ENCODE peak calls at places on chromosomes 13 and 19, in seven cellular contexts. One of them, this sample, is unnamed.

GRCh38 chr13:94416454-94417080 is 62.9 kb downstream of the DCT start:
- DNase-seq in stimulated activated CD8-positive, alpha-beta memory T cell treated with anti-CD3 and anti-CD28 coated beads, Interleukin-15, amount 100 ng/mL, for 1 hour: no peak
- DNase-seq in activated CD4-positive, alpha-beta T cell treated with anti-CD3 and anti-CD28 coated beads for 1 hour: no peak
- DNase-seq in brain pericyte: no peak
- DNase-seq in CD8-positive, alpha-beta memory T cell: no peak
- DNase-seq in AG10803: no peak
- DNase-seq in kidney glomerular epithelial cell: no peak
- DNase-seq in this sample: peak

GRCh38 chr13:98480915-98481510 is 95.9 kb downstream of the STK24 start:
- DNase-seq in stimulated activated CD8-positive, alpha-beta memory T cell treated with anti-CD3 and anti-CD28 coated beads, Interleukin-15, amount 100 ng/mL, for 1 hour: no peak
- DNase-seq in activated CD4-positive, alpha-beta T cell treated with anti-CD3 and anti-CD28 coated beads for 1 hour: no peak
- DNase-seq in brain pericyte: no peak
- DNase-seq in CD8-positive, alpha-beta memory T cell: no peak
- DNase-seq in AG10803: peak
- DNase-seq in kidney glomerular epithelial cell: no peak
- DNase-seq in this sample: no peak

GRCh38 chr13:94209110-94209509 is 270.4 kb downstream of the DCT start:
- DNase-seq in stimulated activated CD8-positive, alpha-beta memory T cell treated with anti-CD3 and anti-CD28 coated beads, Interleukin-15, amount 100 ng/mL, for 1 hour: no peak
- DNase-seq in activated CD4-positive, alpha-beta T cell treated with anti-CD3 and anti-CD28 coated beads for 1 hour: no peak
- DNase-seq in brain pericyte: no peak
- DNase-seq in CD8-positive, alpha-beta memory T cell: no peak
- DNase-seq in AG10803: no peak
- DNase-seq in kidney glomerular epithelial cell: no peak
- DNase-seq in this sample: no peak

GRCh38 chr13:114154476-114154875 is 22.1 kb upstream of the RASA3 start:
- DNase-seq in stimulated activated CD8-positive, alpha-beta memory T cell treated with anti-CD3 and anti-CD28 coated beads, Interleukin-15, amount 100 ng/mL, for 1 hour: no peak
- DNase-seq in activated CD4-positive, alpha-beta T cell treated with anti-CD3 and anti-CD28 coated beads for 1 hour: no peak
- DNase-seq in brain pericyte: no peak
- DNase-seq in CD8-positive, alpha-beta memory T cell: no peak
- DNase-seq in AG10803: no peak
- DNase-seq in kidney glomerular epithelial cell: no peak
- DNase-seq in this sample: no peak

GRCh38 chr19:5665781-5666513 is 14.4 kb downstream of the MICOS13 start:
- DNase-seq in stimulated activated CD8-positive, alpha-beta memory T cell treated with anti-CD3 and anti-CD28 coated beads, Interleukin-15, amount 100 ng/mL, for 1 hour: no peak
- DNase-seq in activated CD4-positive, alpha-beta T cell treated with anti-CD3 and anti-CD28 coated beads for 1 hour: no peak
- DNase-seq in brain pericyte: no peak
- DNase-seq in CD8-positive, alpha-beta memory T cell: no peak
- DNase-seq in AG10803: peak
- DNase-seq in kidney glomerular epithelial cell: peak
- DNase-seq in this sample: no peak

GRCh38 chr19:1860133-1860775 is 3.1 kb downstream of the KLF16 start:
- DNase-seq in stimulated activated CD8-positive, alpha-beta memory T cell treated with anti-CD3 and anti-CD28 coated beads, Interleukin-15, amount 100 ng/mL, for 1 hour: no peak
- DNase-seq in activated CD4-positive, alpha-beta T cell treated with anti-CD3 and anti-CD28 coated beads for 1 hour: peak
- DNase-seq in brain pericyte: no peak
- DNase-seq in CD8-positive, alpha-beta memory T cell: no peak
- DNase-seq in AG10803: peak
- DNase-seq in kidney glomerular epithelial cell: peak
- DNase-seq in this sample: peak

GRCh38 chr13:76672422-76672821 is 213.8 kb downstream of the KCTD12 start:
- DNase-seq in stimulated activated CD8-positive, alpha-beta memory T cell treated with anti-CD3 and anti-CD28 coated beads, Interleukin-15, amount 100 ng/mL, for 1 hour: no peak
- DNase-seq in activated CD4-positive, alpha-beta T cell treated with anti-CD3 and anti-CD28 coated beads for 1 hour: no peak
- DNase-seq in brain pericyte: no peak
- DNase-seq in CD8-positive, alpha-beta memory T cell: no peak
- DNase-seq in AG10803: peak
- DNase-seq in kidney glomerular epithelial cell: no peak
- DNase-seq in this sample: no peak

GRCh38 chr19:40662925-40663711 is 27.3 kb downstream of the NUMBL start:
- DNase-seq in stimulated activated CD8-positive, alpha-beta memory T cell treated with anti-CD3 and anti-CD28 coated beads, Interleukin-15, amount 100 ng/mL, for 1 hour: peak
- DNase-seq in activated CD4-positive, alpha-beta T cell treated with anti-CD3 and anti-CD28 coated beads for 1 hour: peak
- DNase-seq in brain pericyte: peak
- DNase-seq in CD8-positive, alpha-beta memory T cell: peak
- DNase-seq in AG10803: peak
- DNase-seq in kidney glomerular epithelial cell: peak
- DNase-seq in this sample: peak

GRCh38 chr13:113536461-113537110 is 46.1 kb upstream of the DCUN1D2 start:
- DNase-seq in stimulated activated CD8-positive, alpha-beta memory T cell treated with anti-CD3 and anti-CD28 coated beads, Interleukin-15, amount 100 ng/mL, for 1 hour: no peak
- DNase-seq in activated CD4-positive, alpha-beta T cell treated with anti-CD3 and anti-CD28 coated beads for 1 hour: no peak
- DNase-seq in brain pericyte: no peak
- DNase-seq in CD8-positive, alpha-beta memory T cell: no peak
- DNase-seq in AG10803: no peak
- DNase-seq in kidney glomerular epithelial cell: no peak
- DNase-seq in this sample: no peak

GRCh38 chr13:88196106-88196505 is 524.9 kb downstream of the SLITRK5 start:
- DNase-seq in stimulated activated CD8-positive, alpha-beta memory T cell treated with anti-CD3 and anti-CD28 coated beads, Interleukin-15, amount 100 ng/mL, for 1 hour: no peak
- DNase-seq in activated CD4-positive, alpha-beta T cell treated with anti-CD3 and anti-CD28 coated beads for 1 hour: no peak
- DNase-seq in brain pericyte: no peak
- DNase-seq in CD8-positive, alpha-beta memory T cell: no peak
- DNase-seq in AG10803: no peak
- DNase-seq in kidney glomerular epithelial cell: no peak
- DNase-seq in this sample: peak

GRCh38 chr19:18109731-18110671 is 12.4 kb downstream of the MAST3 start:
- DNase-seq in stimulated activated CD8-positive, alpha-beta memory T cell treated with anti-CD3 and anti-CD28 coated beads, Interleukin-15, amount 100 ng/mL, for 1 hour: no peak
- DNase-seq in activated CD4-positive, alpha-beta T cell treated with anti-CD3 and anti-CD28 coated beads for 1 hour: no peak
- DNase-seq in brain pericyte: no peak
- DNase-seq in CD8-positive, alpha-beta memory T cell: peak
- DNase-seq in AG10803: no peak
- DNase-seq in kidney glomerular epithelial cell: no peak
- DNase-seq in this sample: peak

GRCh38 chr19:38877781-38878574 is at the start of gene RINL:
- DNase-seq in stimulated activated CD8-positive, alpha-beta memory T cell treated with anti-CD3 and anti-CD28 coated beads, Interleukin-15, amount 100 ng/mL, for 1 hour: peak
- DNase-seq in activated CD4-positive, alpha-beta T cell treated with anti-CD3 and anti-CD28 coated beads for 1 hour: peak
- DNase-seq in brain pericyte: no peak
- DNase-seq in CD8-positive, alpha-beta memory T cell: peak
- DNase-seq in AG10803: no peak
- DNase-seq in kidney glomerular epithelial cell: no peak
- DNase-seq in this sample: no peak

GRCh38 chr13:50277906-50278305 is 262.7 kb downstream of the KCNRG start:
- DNase-seq in stimulated activated CD8-positive, alpha-beta memory T cell treated with anti-CD3 and anti-CD28 coated beads, Interleukin-15, amount 100 ng/mL, for 1 hour: no peak
- DNase-seq in activated CD4-positive, alpha-beta T cell treated with anti-CD3 and anti-CD28 coated beads for 1 hour: no peak
- DNase-seq in brain pericyte: no peak
- DNase-seq in CD8-positive, alpha-beta memory T cell: no peak
- DNase-seq in AG10803: no peak
- DNase-seq in kidney glomerular epithelial cell: no peak
- DNase-seq in this sample: no peak

GRCh38 chr13:71906438-71906837 is 39.4 kb upstream of the DACH1 start:
- DNase-seq in stimulated activated CD8-positive, alpha-beta memory T cell treated with anti-CD3 and anti-CD28 coated beads, Interleukin-15, amount 100 ng/mL, for 1 hour: no peak
- DNase-seq in activated CD4-positive, alpha-beta T cell treated with anti-CD3 and anti-CD28 coated beads for 1 hour: no peak
- DNase-seq in brain pericyte: no peak
- DNase-seq in CD8-positive, alpha-beta memory T cell: no peak
- DNase-seq in AG10803: no peak
- DNase-seq in kidney glomerular epithelial cell: no peak
- DNase-seq in this sample: no peak

GRCh38 chr13:37039908-37040307 is 19.6 kb downstream of the SUPT20H start:
- DNase-seq in stimulated activated CD8-positive, alpha-beta memory T cell treated with anti-CD3 and anti-CD28 coated beads, Interleukin-15, amount 100 ng/mL, for 1 hour: no peak
- DNase-seq in activated CD4-positive, alpha-beta T cell treated with anti-CD3 and anti-CD28 coated beads for 1 hour: no peak
- DNase-seq in brain pericyte: no peak
- DNase-seq in CD8-positive, alpha-beta memory T cell: no peak
- DNase-seq in AG10803: no peak
- DNase-seq in kidney glomerular epithelial cell: no peak
- DNase-seq in this sample: no peak

GRCh38 chr19:15124572-15125231 is 17.5 kb downstream of the SYDE1 start:
- DNase-seq in stimulated activated CD8-positive, alpha-beta memory T cell treated with anti-CD3 and anti-CD28 coated beads, Interleukin-15, amount 100 ng/mL, for 1 hour: no peak
- DNase-seq in activated CD4-positive, alpha-beta T cell treated with anti-CD3 and anti-CD28 coated beads for 1 hour: no peak
- DNase-seq in brain pericyte: no peak
- DNase-seq in CD8-positive, alpha-beta memory T cell: no peak
- DNase-seq in AG10803: no peak
- DNase-seq in kidney glomerular epithelial cell: no peak
- DNase-seq in this sample: no peak

GRCh38 chr19:806815-807421 is 9.7 kb downstream of the PTBP1 start:
- DNase-seq in stimulated activated CD8-positive, alpha-beta memory T cell treated with anti-CD3 and anti-CD28 coated beads, Interleukin-15, amount 100 ng/mL, for 1 hour: no peak
- DNase-seq in activated CD4-positive, alpha-beta T cell treated with anti-CD3 and anti-CD28 coated beads for 1 hour: no peak
- DNase-seq in brain pericyte: no peak
- DNase-seq in CD8-positive, alpha-beta memory T cell: no peak
- DNase-seq in AG10803: no peak
- DNase-seq in kidney glomerular epithelial cell: no peak
- DNase-seq in this sample: no peak

GRCh38 chr13:23599083-23599925 is 29.1 kb downstream of the TNFRSF19 start:
- DNase-seq in stimulated activated CD8-positive, alpha-beta memory T cell treated with anti-CD3 and anti-CD28 coated beads, Interleukin-15, amount 100 ng/mL, for 1 hour: no peak
- DNase-seq in activated CD4-positive, alpha-beta T cell treated with anti-CD3 and anti-CD28 coated beads for 1 hour: no peak
- DNase-seq in brain pericyte: no peak
- DNase-seq in CD8-positive, alpha-beta memory T cell: no peak
- DNase-seq in AG10803: no peak
- DNase-seq in kidney glomerular epithelial cell: peak
- DNase-seq in this sample: no peak

GRCh38 chr13:80707000-80707983 is 366.4 kb upstream of the SPRY2 start:
- DNase-seq in stimulated activated CD8-positive, alpha-beta memory T cell treated with anti-CD3 and anti-CD28 coated beads, Interleukin-15, amount 100 ng/mL, for 1 hour: no peak
- DNase-seq in activated CD4-positive, alpha-beta T cell treated with anti-CD3 and anti-CD28 coated beads for 1 hour: no peak
- DNase-seq in brain pericyte: no peak
- DNase-seq in CD8-positive, alpha-beta memory T cell: no peak
- DNase-seq in AG10803: no peak
- DNase-seq in kidney glomerular epithelial cell: no peak
- DNase-seq in this sample: no peak

GRCh38 chr19:46616631-46617322 is 8.1 kb downstream of the PTGIR start:
- DNase-seq in stimulated activated CD8-positive, alpha-beta memory T cell treated with anti-CD3 and anti-CD28 coated beads, Interleukin-15, amount 100 ng/mL, for 1 hour: no peak
- DNase-seq in activated CD4-positive, alpha-beta T cell treated with anti-CD3 and anti-CD28 coated beads for 1 hour: no peak
- DNase-seq in brain pericyte: no peak
- DNase-seq in CD8-positive, alpha-beta memory T cell: no peak
- DNase-seq in AG10803: peak
- DNase-seq in kidney glomerular epithelial cell: no peak
- DNase-seq in this sample: peak

GRCh38 chr19:47790398-47790814 is 11.9 kb downstream of the SELENOW start:
- DNase-seq in stimulated activated CD8-positive, alpha-beta memory T cell treated with anti-CD3 and anti-CD28 coated beads, Interleukin-15, amount 100 ng/mL, for 1 hour: peak
- DNase-seq in activated CD4-positive, alpha-beta T cell treated with anti-CD3 and anti-CD28 coated beads for 1 hour: peak
- DNase-seq in brain pericyte: no peak
- DNase-seq in CD8-positive, alpha-beta memory T cell: peak
- DNase-seq in AG10803: peak
- DNase-seq in kidney glomerular epithelial cell: peak
- DNase-seq in this sample: peak

GRCh38 chr13:27403252-27403678 is 21.2 kb upstream of the GTF3A start:
- DNase-seq in stimulated activated CD8-positive, alpha-beta memory T cell treated with anti-CD3 and anti-CD28 coated beads, Interleukin-15, amount 100 ng/mL, for 1 hour: no peak
- DNase-seq in activated CD4-positive, alpha-beta T cell treated with anti-CD3 and anti-CD28 coated beads for 1 hour: no peak
- DNase-seq in brain pericyte: no peak
- DNase-seq in CD8-positive, alpha-beta memory T cell: no peak
- DNase-seq in AG10803: peak
- DNase-seq in kidney glomerular epithelial cell: peak
- DNase-seq in this sample: peak

GRCh38 chr13:51317262-51317661 is 22.2 kb upstream of the SERPINE3 start:
- DNase-seq in stimulated activated CD8-positive, alpha-beta memory T cell treated with anti-CD3 and anti-CD28 coated beads, Interleukin-15, amount 100 ng/mL, for 1 hour: no peak
- DNase-seq in activated CD4-positive, alpha-beta T cell treated with anti-CD3 and anti-CD28 coated beads for 1 hour: no peak
- DNase-seq in brain pericyte: peak
- DNase-seq in CD8-positive, alpha-beta memory T cell: no peak
- DNase-seq in AG10803: peak
- DNase-seq in kidney glomerular epithelial cell: peak
- DNase-seq in this sample: no peak

GRCh38 chr13:19864018-19864338 is 529 bp upstream of the ZMYM5 start:
- DNase-seq in stimulated activated CD8-positive, alpha-beta memory T cell treated with anti-CD3 and anti-CD28 coated beads, Interleukin-15, amount 100 ng/mL, for 1 hour: peak
- DNase-seq in activated CD4-positive, alpha-beta T cell treated with anti-CD3 and anti-CD28 coated beads for 1 hour: peak
- DNase-seq in brain pericyte: peak
- DNase-seq in CD8-positive, alpha-beta memory T cell: peak
- DNase-seq in AG10803: peak
- DNase-seq in kidney glomerular epithelial cell: peak
- DNase-seq in this sample: no peak

GRCh38 chr13:57438072-57438471 is 193.5 kb upstream of the PCDH17 start:
- DNase-seq in stimulated activated CD8-positive, alpha-beta memory T cell treated with anti-CD3 and anti-CD28 coated beads, Interleukin-15, amount 100 ng/mL, for 1 hour: no peak
- DNase-seq in activated CD4-positive, alpha-beta T cell treated with anti-CD3 and anti-CD28 coated beads for 1 hour: no peak
- DNase-seq in brain pericyte: no peak
- DNase-seq in CD8-positive, alpha-beta memory T cell: no peak
- DNase-seq in AG10803: no peak
- DNase-seq in kidney glomerular epithelial cell: no peak
- DNase-seq in this sample: no peak

GRCh38 chr19:54133312-54133956 is 4.1 kb upstream of the CNOT3 start:
- DNase-seq in stimulated activated CD8-positive, alpha-beta memory T cell treated with anti-CD3 and anti-CD28 coated beads, Interleukin-15, amount 100 ng/mL, for 1 hour: no peak
- DNase-seq in activated CD4-positive, alpha-beta T cell treated with anti-CD3 and anti-CD28 coated beads for 1 hour: no peak
- DNase-seq in brain pericyte: no peak
- DNase-seq in CD8-positive, alpha-beta memory T cell: no peak
- DNase-seq in AG10803: peak
- DNase-seq in kidney glomerular epithelial cell: no peak
- DNase-seq in this sample: no peak

GRCh38 chr19:40650749-40651305 is 39.6 kb downstream of the NUMBL start:
- DNase-seq in stimulated activated CD8-positive, alpha-beta memory T cell treated with anti-CD3 and anti-CD28 coated beads, Interleukin-15, amount 100 ng/mL, for 1 hour: no peak
- DNase-seq in activated CD4-positive, alpha-beta T cell treated with anti-CD3 and anti-CD28 coated beads for 1 hour: no peak
- DNase-seq in brain pericyte: no peak
- DNase-seq in CD8-positive, alpha-beta memory T cell: no peak
- DNase-seq in AG10803: peak
- DNase-seq in kidney glomerular epithelial cell: no peak
- DNase-seq in this sample: no peak

GRCh38 chr13:21686761-21687391 is 16.0 kb downstream of the FGF9 start:
- DNase-seq in stimulated activated CD8-positive, alpha-beta memory T cell treated with anti-CD3 and anti-CD28 coated beads, Interleukin-15, amount 100 ng/mL, for 1 hour: no peak
- DNase-seq in activated CD4-positive, alpha-beta T cell treated with anti-CD3 and anti-CD28 coated beads for 1 hour: no peak
- DNase-seq in brain pericyte: no peak
- DNase-seq in CD8-positive, alpha-beta memory T cell: no peak
- DNase-seq in AG10803: no peak
- DNase-seq in kidney glomerular epithelial cell: no peak
- DNase-seq in this sample: no peak

GRCh38 chr13:94711561-94712286 is 621 bp downstream of the SOX21 start:
- DNase-seq in stimulated activated CD8-positive, alpha-beta memory T cell treated with anti-CD3 and anti-CD28 coated beads, Interleukin-15, amount 100 ng/mL, for 1 hour: no peak
- DNase-seq in activated CD4-positive, alpha-beta T cell treated with anti-CD3 and anti-CD28 coated beads for 1 hour: no peak
- DNase-seq in brain pericyte: no peak
- DNase-seq in CD8-positive, alpha-beta memory T cell: no peak
- DNase-seq in AG10803: peak
- DNase-seq in kidney glomerular epithelial cell: no peak
- DNase-seq in this sample: no peak

GRCh38 chr13:56189439-56189838 is 951.3 kb upstream of the PRR20A start:
- DNase-seq in stimulated activated CD8-positive, alpha-beta memory T cell treated with anti-CD3 and anti-CD28 coated beads, Interleukin-15, amount 100 ng/mL, for 1 hour: no peak
- DNase-seq in activated CD4-positive, alpha-beta T cell treated with anti-CD3 and anti-CD28 coated beads for 1 hour: no peak
- DNase-seq in brain pericyte: no peak
- DNase-seq in CD8-positive, alpha-beta memory T cell: no peak
- DNase-seq in AG10803: no peak
- DNase-seq in kidney glomerular epithelial cell: no peak
- DNase-seq in this sample: no peak

GRCh38 chr19:40265055-40265762 is 19.9 kb downstream of the AKT2 start:
- DNase-seq in stimulated activated CD8-positive, alpha-beta memory T cell treated with anti-CD3 and anti-CD28 coated beads, Interleukin-15, amount 100 ng/mL, for 1 hour: no peak
- DNase-seq in activated CD4-positive, alpha-beta T cell treated with anti-CD3 and anti-CD28 coated beads for 1 hour: no peak
- DNase-seq in brain pericyte: no peak
- DNase-seq in CD8-positive, alpha-beta memory T cell: no peak
- DNase-seq in AG10803: no peak
- DNase-seq in kidney glomerular epithelial cell: no peak
- DNase-seq in this sample: no peak

GRCh38 chr13:84812078-84812477 is 929.8 kb upstream of the SLITRK1 start:
- DNase-seq in stimulated activated CD8-positive, alpha-beta memory T cell treated with anti-CD3 and anti-CD28 coated beads, Interleukin-15, amount 100 ng/mL, for 1 hour: no peak
- DNase-seq in activated CD4-positive, alpha-beta T cell treated with anti-CD3 and anti-CD28 coated beads for 1 hour: no peak
- DNase-seq in brain pericyte: no peak
- DNase-seq in CD8-positive, alpha-beta memory T cell: no peak
- DNase-seq in AG10803: no peak
- DNase-seq in kidney glomerular epithelial cell: no peak
- DNase-seq in this sample: no peak

GRCh38 chr19:1373534-1374249 is 10.0 kb upstream of the NDUFS7 start:
- DNase-seq in stimulated activated CD8-positive, alpha-beta memory T cell treated with anti-CD3 and anti-CD28 coated beads, Interleukin-15, amount 100 ng/mL, for 1 hour: no peak
- DNase-seq in activated CD4-positive, alpha-beta T cell treated with anti-CD3 and anti-CD28 coated beads for 1 hour: no peak
- DNase-seq in brain pericyte: no peak
- DNase-seq in CD8-positive, alpha-beta memory T cell: no peak
- DNase-seq in AG10803: no peak
- DNase-seq in kidney glomerular epithelial cell: no peak
- DNase-seq in this sample: peak

GRCh38 chr13:39020853-39021462 is 16.9 kb downstream of the PROSER1 start:
- DNase-seq in stimulated activated CD8-positive, alpha-beta memory T cell treated with anti-CD3 and anti-CD28 coated beads, Interleukin-15, amount 100 ng/mL, for 1 hour: no peak
- DNase-seq in activated CD4-positive, alpha-beta T cell treated with anti-CD3 and anti-CD28 coated beads for 1 hour: no peak
- DNase-seq in brain pericyte: no peak
- DNase-seq in CD8-positive, alpha-beta memory T cell: no peak
- DNase-seq in AG10803: no peak
- DNase-seq in kidney glomerular epithelial cell: no peak
- DNase-seq in this sample: no peak

GRCh38 chr19:46786236-46787039 is 2.0 kb downstream of the SLC1A5 start:
- DNase-seq in stimulated activated CD8-positive, alpha-beta memory T cell treated with anti-CD3 and anti-CD28 coated beads, Interleukin-15, amount 100 ng/mL, for 1 hour: peak
- DNase-seq in activated CD4-positive, alpha-beta T cell treated with anti-CD3 and anti-CD28 coated beads for 1 hour: peak
- DNase-seq in brain pericyte: no peak
- DNase-seq in CD8-positive, alpha-beta memory T cell: peak
- DNase-seq in AG10803: peak
- DNase-seq in kidney glomerular epithelial cell: peak
- DNase-seq in this sample: peak

GRCh38 chr19:49339364-49340068 is 4.3 kb downstream of the CD37 start:
- DNase-seq in stimulated activated CD8-positive, alpha-beta memory T cell treated with anti-CD3 and anti-CD28 coated beads, Interleukin-15, amount 100 ng/mL, for 1 hour: no peak
- DNase-seq in activated CD4-positive, alpha-beta T cell treated with anti-CD3 and anti-CD28 coated beads for 1 hour: no peak
- DNase-seq in brain pericyte: peak
- DNase-seq in CD8-positive, alpha-beta memory T cell: no peak
- DNase-seq in AG10803: peak
- DNase-seq in kidney glomerular epithelial cell: peak
- DNase-seq in this sample: no peak

GRCh38 chr13:99085139-99085845 is 107.4 kb upstream of the DOCK9 start:
- DNase-seq in stimulated activated CD8-positive, alpha-beta memory T cell treated with anti-CD3 and anti-CD28 coated beads, Interleukin-15, amount 100 ng/mL, for 1 hour: no peak
- DNase-seq in activated CD4-positive, alpha-beta T cell treated with anti-CD3 and anti-CD28 coated beads for 1 hour: no peak
- DNase-seq in brain pericyte: no peak
- DNase-seq in CD8-positive, alpha-beta memory T cell: no peak
- DNase-seq in AG10803: no peak
- DNase-seq in kidney glomerular epithelial cell: peak
- DNase-seq in this sample: no peak

GRCh38 chr13:46149272-46150133 is 32.5 kb downstream of the LCP1 start:
- DNase-seq in stimulated activated CD8-positive, alpha-beta memory T cell treated with anti-CD3 and anti-CD28 coated beads, Interleukin-15, amount 100 ng/mL, for 1 hour: no peak
- DNase-seq in activated CD4-positive, alpha-beta T cell treated with anti-CD3 and anti-CD28 coated beads for 1 hour: no peak
- DNase-seq in brain pericyte: no peak
- DNase-seq in CD8-positive, alpha-beta memory T cell: no peak
- DNase-seq in AG10803: peak
- DNase-seq in kidney glomerular epithelial cell: no peak
- DNase-seq in this sample: no peak